ENCODE peak calls at places on chromosomes 3 and 15, in nine cellular contexts. T is RWPE1; P is Peyer's patch; E is stomach; Y is CD8-positive, alpha-beta T cell; R is psoas muscle; W is HL-60; X is tibial nerve; G is CD8-positive, alpha-beta memory T cell. U is an unnamed sample.

GRCh38 chr15:24971772-24972171 is 17.0 kb downstream of the SNRPN start:
- DNase-seq in T (no peak), P (no peak), E (no peak), Y (no peak), R (no peak), W (no peak), X (no peak), G (no peak), U (no peak)

GRCh38 chr3:141368062-141368924 is at the start of gene ZBTB38:
- DNase-seq in T (peak), P (peak), E (peak), Y (no peak), R (peak), W (no peak), X (peak), G (no peak), U (peak)

GRCh38 chr3:106208979-106209378 is 340.2 kb upstream of the CBLB start:
- DNase-seq in T (no peak), P (no peak), E (no peak), Y (no peak), R (no peak), W (no peak), X (no peak), G (no peak), U (no peak)

GRCh38 chr15:92069308-92070244 is 216.1 kb downstream of the SLCO3A1 start:
- DNase-seq in T (peak), P (peak), E (peak), Y (no peak), R (peak), W (peak), X (peak), G (no peak), U (no peak)

GRCh38 chr15:79769081-79769481 is 127.7 kb downstream of the MTHFS start:
- DNase-seq in T (peak), P (no peak), E (no peak), Y (no peak), R (no peak), W (peak), X (no peak), G (no peak), U (no peak)

GRCh38 chr3:69408989-69409388 is 23.1 kb upstream of the FRMD4B start:
- DNase-seq in T (no peak), P (no peak), E (no peak), Y (no peak), R (no peak), W (no peak), X (no peak), G (no peak), U (no peak)

GRCh38 chr15:65184305-65184943 is 718 bp downstream of the CLPX start:
- DNase-seq in T (peak), P (peak), E (peak), Y (peak), R (peak), W (peak), X (peak), G (peak), U (no peak)

GRCh38 chr3:186189492-186189891 is 80.6 kb upstream of the ETV5 start:
- DNase-seq in T (no peak), P (no peak), E (no peak), Y (no peak), R (no peak), W (no peak), X (no peak), G (no peak), U (no peak)

GRCh38 chr15:63023351-63023945 is 19.1 kb upstream of the TPM1 start:
- DNase-seq in T (no peak), P (no peak), E (no peak), Y (no peak), R (no peak), W (no peak), X (no peak), G (no peak), U (no peak)

GRCh38 chr3:155323063-155323666 is 29.7 kb upstream of the STRIT1 start:
- DNase-seq in T (peak), P (peak), E (no peak), Y (no peak), R (no peak), W (peak), X (peak), G (no peak), U (no peak)

GRCh38 chr3:396293-396692 is 199.7 kb downstream of the CHL1 start:
- DNase-seq in T (no peak), P (no peak), E (no peak), Y (no peak), R (no peak), W (no peak), X (no peak), G (no peak), U (no peak)

GRCh38 chr3:119660474-119661150 is at the start of gene POPDC2:
- DNase-seq in T (no peak), P (no peak), E (no peak), Y (no peak), R (no peak), W (no peak), X (no peak), G (no peak), U (no peak)

GRCh38 chr3:125142418-125142778 is 70.2 kb downstream of the SLC12A8 start:
- DNase-seq in T (no peak), P (no peak), E (no peak), Y (no peak), R (no peak), W (no peak), X (no peak), G (no peak), U (no peak)
- H3K27ac ChIP-seq in T (no peak), P (peak), E (peak), Y (peak), R (peak), W (no peak), X (peak), G (no peak), U (no peak)

GRCh38 chr3:12882336-12883310 is 41.3 kb upstream of the RPL32 start:
- DNase-seq in T (no peak), P (no peak), E (no peak), Y (no peak), R (peak), W (no peak), X (no peak), G (no peak), U (no peak)

GRCh38 chr3:12885585-12885934 is 44.2 kb upstream of the RPL32 start:
- DNase-seq in T (no peak), P (no peak), E (no peak), Y (no peak), R (peak), W (no peak), X (no peak), G (no peak), U (no peak)

GRCh38 chr3:12884790-12885584 is 43.6 kb upstream of the RPL32 start:
- DNase-seq in T (no peak), P (no peak), E (no peak), Y (no peak), R (peak), W (no peak), X (no peak), G (no peak), U (no peak)

GRCh38 chr3:12886106-12886679 is 44.8 kb upstream of the RPL32 start:
- DNase-seq in T (no peak), P (no peak), E (no peak), Y (no peak), R (peak), W (no peak), X (no peak), G (no peak), U (no peak)

DNA sequence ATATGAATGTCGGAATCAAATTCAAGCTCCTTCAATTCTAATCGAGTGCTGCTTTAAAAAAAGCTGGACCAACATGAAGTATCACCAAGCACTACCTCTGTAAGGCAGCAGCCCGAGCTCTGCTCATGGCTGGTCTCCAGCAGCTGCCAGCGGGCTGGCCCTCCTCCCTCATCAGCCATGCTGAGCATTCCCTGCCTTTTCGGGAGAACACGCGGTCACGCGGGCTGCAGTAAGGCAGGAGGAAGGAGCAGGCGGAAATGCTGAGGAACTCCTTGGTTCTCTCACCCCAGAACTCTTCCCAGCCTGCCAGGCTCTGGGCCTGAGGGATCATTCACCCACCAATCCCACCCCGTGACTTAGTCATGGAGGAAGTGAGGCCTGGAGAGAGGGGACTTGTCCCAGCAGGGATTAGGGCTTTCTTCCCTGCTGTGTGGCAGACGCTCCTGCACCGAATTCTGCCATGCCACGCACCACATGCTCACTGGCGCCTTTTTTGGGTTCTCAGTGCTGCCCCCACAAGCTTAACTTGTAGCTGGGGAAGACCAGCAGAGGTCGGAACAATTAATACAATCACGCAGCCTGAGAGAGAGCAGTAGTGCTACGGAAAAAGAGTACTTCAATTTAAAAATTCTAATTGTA is 42.9 kb upstream of the RPL32 start:
- DNase-seq in T (no peak), P (no peak), E (no peak), Y (no peak), R (peak), W (no peak), X (no peak), G (no peak), U (peak)
- H3K27ac ChIP-seq in T (no peak), P (peak), E (no peak), Y (no peak), R (peak), W (no peak), X (no peak), G (no peak), U (peak)

DNA sequence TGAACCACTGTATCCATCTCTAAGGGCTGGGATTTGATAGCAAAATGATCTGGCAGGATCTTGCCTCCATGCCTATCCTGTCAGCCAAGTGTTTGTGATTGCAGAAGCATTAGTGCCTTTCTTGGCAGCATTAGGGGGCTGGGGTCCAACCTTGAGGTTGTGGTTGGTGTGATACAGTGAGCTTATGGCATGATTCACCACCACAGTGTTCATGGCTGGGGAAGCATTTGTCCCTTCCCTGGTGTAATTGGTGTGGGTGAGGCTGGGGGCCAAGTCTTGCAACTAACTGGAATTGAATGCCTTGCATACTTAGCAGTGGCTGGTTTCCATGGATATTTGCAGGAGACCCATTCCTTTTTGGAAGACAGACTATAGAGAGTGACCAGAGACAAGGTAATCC is 271.0 kb upstream of the TBL1XR1 start:
- DNase-seq in T (no peak), P (no peak), E (no peak), Y (no peak), R (peak), W (no peak), X (peak), G (no peak), U (no peak)
- H3K27ac ChIP-seq in T (peak), P (no peak), E (no peak), Y (no peak), R (no peak), W (no peak), X (no peak), G (no peak), U (no peak)

GRCh38 chr3:46119709-46120498 is 88.2 kb downstream of the CCR1 start:
- DNase-seq in T (no peak), P (no peak), E (no peak), Y (no peak), R (no peak), W (no peak), X (no peak), G (no peak), U (no peak)

GRCh38 chr3:46122046-46122445 is 86.1 kb downstream of the CCR1 start:
- DNase-seq in T (no peak), P (no peak), E (no peak), Y (no peak), R (no peak), W (no peak), X (no peak), G (no peak), U (no peak)

GRCh38 chr3:46124216-46125143 is 83.6 kb downstream of the CCR1 start:
- DNase-seq in T (no peak), P (no peak), E (no peak), Y (no peak), R (peak), W (no peak), X (peak), G (no peak), U (no peak)

GRCh38 chr3:46127503-46127902 is 80.6 kb downstream of the CCR1 start:
- DNase-seq in T (peak), P (no peak), E (no peak), Y (no peak), R (no peak), W (peak), X (no peak), G (no peak), U (no peak)

DNA sequence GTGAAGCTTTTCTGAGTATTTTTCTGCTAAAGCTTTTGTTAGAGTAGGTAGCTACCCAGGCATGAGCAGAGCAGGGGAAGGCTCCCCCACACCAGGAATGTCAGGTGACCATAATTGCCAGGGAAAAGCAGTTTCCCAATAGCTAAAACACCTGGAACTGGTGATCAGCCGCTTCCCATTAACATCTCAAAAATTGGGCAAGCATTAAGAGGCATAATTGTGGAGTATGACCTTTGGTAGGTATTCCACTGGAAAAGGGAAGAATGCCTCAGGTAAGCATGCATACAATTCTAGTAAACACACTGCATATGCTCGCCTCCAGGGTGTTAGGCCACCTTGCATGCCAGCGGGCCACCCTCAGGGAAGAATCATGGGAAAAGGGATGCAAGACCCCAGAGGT is 84.5 kb downstream of the CCR1 start:
- DNase-seq in T (no peak), P (no peak), E (no peak), Y (no peak), R (no peak), W (no peak), X (no peak), G (no peak), U (no peak)
- H3K27ac ChIP-seq in T (no peak), P (peak), E (no peak), Y (no peak), R (no peak), W (no peak), X (peak), G (no peak), U (no peak)

GRCh38 chr3:139202959-139203349 is 140.9 kb upstream of the MRPS22 start:
- DNase-seq in T (no peak), P (no peak), E (no peak), Y (no peak), R (no peak), W (no peak), X (no peak), G (no peak), U (no peak)
- H3K27ac ChIP-seq in T (no peak), P (no peak), E (no peak), Y (no peak), R (no peak), W (no peak), X (no peak), G (no peak), U (no peak)

GRCh38 chr15:89936051-89936792 is 23.5 kb upstream of the ARPIN start:
- DNase-seq in T (no peak), P (no peak), E (no peak), Y (no peak), R (no peak), W (peak), X (no peak), G (no peak), U (no peak)
- H3K27ac ChIP-seq in T (no peak), P (no peak), E (no peak), Y (no peak), R (no peak), W (peak), X (no peak), G (no peak), U (no peak)

GRCh38 chr3:10019326-10019725 is 6.9 kb upstream of the FANCD2 start:
- DNase-seq in T (no peak), P (peak), E (no peak), Y (no peak), R (no peak), W (no peak), X (no peak), G (no peak), U (no peak)

GRCh38 chr3:10021856-10022775 is 4.1 kb upstream of the FANCD2 start:
- DNase-seq in T (no peak), P (no peak), E (no peak), Y (no peak), R (no peak), W (no peak), X (no peak), G (no peak), U (no peak)

GRCh38 chr3:10026084-10026890 is at the start of gene FANCD2:
- DNase-seq in T (peak), P (peak), E (peak), Y (peak), R (peak), W (peak), X (peak), G (peak), U (peak)

GRCh38 chr3:10025205-10026083 is 793 bp upstream of the FANCD2 start:
- DNase-seq in T (no peak), P (no peak), E (no peak), Y (no peak), R (no peak), W (no peak), X (no peak), G (no peak), U (no peak)

DNA sequence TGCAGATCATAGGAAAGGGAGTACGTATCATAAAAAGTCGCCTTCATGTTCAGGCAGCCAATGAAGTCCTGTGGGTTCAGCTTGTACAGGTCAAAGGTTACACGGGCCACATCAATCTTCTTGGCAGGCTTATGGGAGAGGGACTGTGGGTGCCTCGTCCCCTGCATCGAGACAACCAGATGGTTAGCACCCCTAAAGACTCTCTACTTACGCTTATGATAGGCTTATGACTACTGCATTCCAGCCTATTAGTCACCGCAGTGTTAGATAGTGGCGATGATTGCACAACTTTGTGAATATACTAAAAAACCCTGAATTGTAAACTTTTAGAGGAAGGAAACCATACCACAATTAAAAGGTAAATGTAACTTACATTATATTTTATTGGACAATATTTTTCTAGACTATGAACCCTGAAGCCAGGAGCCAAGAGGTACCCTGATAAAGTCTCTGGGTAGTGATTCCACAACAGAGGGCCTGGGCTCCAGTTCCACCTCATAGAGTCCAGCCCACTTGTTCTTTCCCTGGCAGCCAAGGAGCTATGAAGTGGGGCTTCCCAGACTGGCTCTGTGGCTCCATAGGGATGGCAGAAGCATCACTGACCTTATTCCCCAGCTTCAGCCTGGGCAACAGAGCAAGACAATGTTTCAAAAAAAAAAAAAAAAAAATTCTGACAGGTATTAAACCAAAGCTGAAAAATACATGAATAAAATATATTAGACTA is 2.5 kb upstream of the FANCD2 start:
- DNase-seq in T (peak), P (no peak), E (no peak), Y (no peak), R (no peak), W (no peak), X (no peak), G (no peak), U (no peak)
- H3K27ac ChIP-seq in T (peak), P (no peak), E (no peak), Y (no peak), R (no peak), W (no peak), X (no peak), G (no peak), U (no peak)

U was measured in caudate nucleus.